ENCODE peak calls at places on chromosomes 12 and 14, in five cellular contexts. Q, H, W, I and M are unnamed samples.

GRCh38 chr12:70070494-70071007 is 172.7 kb upstream of the CNOT2 start:
- DNase-seq in Q (no peak), H (no peak), W (no peak), I (no peak), M (no peak)

GRCh38 chr12:30000401-30000800 is 216.7 kb upstream of the TMTC1 start:
- DNase-seq in Q (no peak), H (no peak), W (no peak), I (no peak), M (no peak)

GRCh38 chr14:28656704-28657255 is 109.8 kb upstream of the FOXG1 start:
- DNase-seq in Q (no peak), H (no peak), W (no peak), I (peak; percentile 61), M (no peak)

GRCh38 chr12:32666510-32666909 is 12.6 kb upstream of the DNM1L start:
- DNase-seq in Q (no peak), H (no peak), W (no peak), I (no peak), M (no peak)

GRCh38 chr12:75706786-75707605 is 195.6 kb upstream of the KRR1 start:
- DNase-seq in Q (peak; percentile 87), H (no peak), W (no peak), I (peak; percentile 89), M (no peak)

GRCh38 chr14:66361013-66361412 is 125.2 kb upstream of the CCDC196 start:
- DNase-seq in Q (no peak), H (no peak), W (no peak), I (no peak), M (no peak)

GRCh38 chr12:117986705-117987469 is 18.1 kb upstream of the KSR2 start:
- DNase-seq in Q (no peak), H (no peak), W (no peak), I (peak; percentile 88), M (no peak)

GRCh38 chr14:69614592-69614991 is 3.2 kb downstream of the SUSD6 start:
- DNase-seq in Q (no peak), H (no peak), W (no peak), I (no peak), M (no peak)

GRCh38 chr12:24982250-24982649 is 33.3 kb upstream of the BCAT1 start:
- DNase-seq in Q (no peak), H (no peak), W (no peak), I (no peak), M (no peak)

GRCh38 chr12:69055706-69056105 is 122.7 kb upstream of the CPM start:
- DNase-seq in Q (no peak), H (no peak), W (no peak), I (no peak), M (no peak)

GRCh38 chr14:72904840-72905561 is 11.1 kb upstream of the DPF3 start:
- DNase-seq in Q (peak; percentile 68), H (peak; percentile 68), W (peak; percentile 65), I (peak; percentile 55), M (peak; percentile 74)

GRCh38 chr14:77988966-77989365 is 181.2 kb upstream of the NRXN3 start:
- DNase-seq in Q (no peak), H (no peak), W (no peak), I (peak; percentile 62), M (peak; percentile 31)

GRCh38 chr14:75476274-75476995 is 45.8 kb upstream of the BATF start:
- DNase-seq in Q (no peak), H (peak; percentile 43), W (no peak), I (no peak), M (no peak)

GRCh38 chr14:47833006-47833405 is 157.6 kb upstream of the MDGA2 start:
- DNase-seq in Q (no peak), H (no peak), W (no peak), I (no peak), M (no peak)

GRCh38 chr12:99287136-99287535 is 360.4 kb upstream of the GARIN6 start:
- DNase-seq in Q (no peak), H (no peak), W (no peak), I (no peak), M (no peak)

GRCh38 chr12:113461666-113462065 is 10.0 kb downstream of the LHX5 start:
- DNase-seq in Q (no peak), H (no peak), W (no peak), I (peak; percentile 21), M (no peak)

GRCh38 chr14:100049220-100049619 is 16.0 kb upstream of the EVL start:
- DNase-seq in Q (peak; percentile 47), H (no peak), W (no peak), I (no peak), M (no peak)

GRCh38 chr12:123164222-123164621 is 13.3 kb upstream of the PITPNM2 start:
- DNase-seq in Q (no peak), H (no peak), W (no peak), I (peak; percentile 83), M (no peak)

GRCh38 chr12:12684375-12685106 is 11.4 kb downstream of the GPR19 start:
- DNase-seq in Q (peak; percentile 38), H (no peak), W (no peak), I (peak; percentile 33), M (no peak)

DNA sequence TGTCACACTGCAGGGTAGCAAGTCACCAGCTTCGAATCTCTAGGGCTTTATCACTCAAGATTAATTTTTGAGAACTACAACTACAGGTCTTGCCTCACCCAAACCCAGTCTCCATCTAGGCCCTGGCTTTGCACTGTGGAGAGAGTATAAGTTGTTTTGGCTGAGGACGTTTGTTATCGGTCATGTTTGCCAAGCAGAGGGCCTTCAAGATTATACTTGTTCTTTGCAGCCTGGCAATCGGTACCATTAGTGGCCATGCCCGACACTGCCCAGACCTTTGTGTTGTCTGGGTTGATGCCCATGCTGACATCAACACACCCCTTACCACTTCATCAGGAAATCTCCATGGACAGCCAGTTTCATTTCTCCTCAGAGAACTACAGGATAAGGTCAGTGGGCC is 25.7 kb downstream of the ARG2 start:
- DNase-seq in Q (no peak), H (no peak), W (no peak), I (no peak), M (no peak)
- H3K36me3 ChIP-seq in Q (peaks cover 15% of the 10 kb centered on the region), H (no peaks in the 10 kb centered on the region), W (no peaks in the 10 kb centered on the region), I (peaks cover 12% of the 10 kb centered on the region), M (peaks cover 48% of the 10 kb centered on the region)

DNA sequence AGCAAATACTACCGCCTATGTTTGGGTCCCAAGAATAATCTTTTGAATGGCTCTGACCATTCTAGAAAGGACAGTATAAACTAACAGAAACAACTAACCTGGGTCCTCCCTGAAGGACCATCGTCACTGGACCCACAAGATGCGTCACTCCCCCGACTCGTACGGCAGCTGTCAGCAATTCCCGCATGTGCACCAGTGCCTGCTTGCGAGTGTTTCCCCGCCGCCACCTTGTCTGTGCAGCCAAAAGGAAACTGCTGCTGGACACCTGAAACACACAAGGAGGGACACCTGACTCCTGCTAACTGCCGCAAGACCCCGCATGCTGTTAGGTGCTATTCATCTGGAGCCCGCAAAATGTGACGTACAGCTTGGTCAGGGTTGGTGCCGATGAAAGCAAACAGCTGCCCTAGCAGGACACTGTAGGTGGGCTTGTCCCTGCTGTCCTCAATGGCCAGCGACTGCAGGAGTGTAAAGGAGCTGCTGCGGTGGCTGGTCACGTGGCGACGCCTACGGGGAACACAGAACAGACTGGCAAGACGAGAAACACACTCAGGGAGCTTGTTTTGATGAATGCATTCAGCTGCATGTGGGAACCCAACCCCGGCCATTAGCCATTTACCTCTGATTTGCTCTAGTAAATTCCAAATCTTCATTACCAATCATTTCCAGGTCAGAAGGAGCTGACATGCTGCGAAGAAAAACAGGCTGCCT is 118.0 kb downstream of the TRAFD1 start:
- DNase-seq in Q (no peak), H (no peak), W (no peak), I (no peak), M (no peak)
- H3K36me3 ChIP-seq in Q (peaks cover 16% of the 10 kb centered on the region), H (no peaks in the 10 kb centered on the region), W (peaks cover 17% of the 10 kb centered on the region), I (peaks cover 15% of the 10 kb centered on the region), M (peaks cover 11% of the 10 kb centered on the region)

DNA sequence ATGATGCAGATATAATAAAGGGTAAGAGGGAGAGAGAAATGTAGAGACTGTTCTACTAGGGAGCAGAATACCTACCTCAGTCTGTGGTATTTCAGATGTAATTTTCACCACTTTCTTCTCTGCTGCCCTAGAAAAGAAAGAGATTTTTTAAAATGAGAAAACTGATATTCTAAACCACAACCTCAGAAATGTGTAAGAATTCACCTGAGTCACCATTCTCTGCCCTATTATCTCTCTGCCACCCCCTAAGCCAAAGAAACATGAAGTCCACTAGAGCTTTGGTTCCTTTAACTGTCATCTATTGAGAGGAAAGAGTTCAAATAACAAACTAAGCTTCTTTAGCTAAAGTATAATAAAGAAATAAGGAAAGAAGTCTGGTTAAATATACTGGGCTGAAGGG is 21.6 kb downstream of the SARNP start:
- DNase-seq in Q (no peak), H (no peak), W (no peak), I (no peak), M (no peak)
- H3K36me3 ChIP-seq in Q (peaks cover 14% of the 10 kb centered on the region), H (no peaks in the 10 kb centered on the region), W (peaks cover 19% of the 10 kb centered on the region), I (peaks cover 7% of the 10 kb centered on the region), M (peaks cover 3% of the 10 kb centered on the region)

GRCh38 chr12:109765493-109765810 is 51.8 kb downstream of the FAM222A start:
- DNase-seq in Q (no peak), H (peak; percentile 12), W (no peak), I (no peak), M (no peak)

GRCh38 chr12:109767456-109767855 is 53.8 kb downstream of the FAM222A start:
- DNase-seq in Q (no peak), H (no peak), W (no peak), I (no peak), M (no peak)

GRCh38 chr12:109764776-109765492 is 51.3 kb downstream of the FAM222A start:
- DNase-seq in Q (no peak), H (peak; percentile 15), W (no peak), I (no peak), M (no peak)

GRCh38 chr12:109767991-109768900 is 54.6 kb downstream of the FAM222A start:
- DNase-seq in Q (no peak), H (peak; percentile 21), W (no peak), I (no peak), M (no peak)

GRCh38 chr12:109766251-109766778 is 52.7 kb downstream of the FAM222A start:
- DNase-seq in Q (no peak), H (peak; percentile 22), W (no peak), I (no peak), M (no peak)
- H3K36me3 ChIP-seq in Q (no peaks in the 10 kb centered on the region), H (no peaks in the 10 kb centered on the region), W (no peaks in the 10 kb centered on the region), I (no peaks in the 10 kb centered on the region), M (peaks cover 22% of the 10 kb centered on the region)